ENCODE peak calls at places on chromosome 17, in ten cellular contexts. O, M, R, Z, N, P, F, D, T and Y are unnamed samples.

GRCh38 chr17:164536-165235 is 16.8 kb downstream of the DOC2B start:
- DNase-seq in O (peak; percentile 25), M (peak; percentile 78), R (no peak), Z (no peak), N (no peak), P (no peak), F (no peak), D (no peak), T (no peak), Y (peak; percentile 22)

GRCh38 chr17:51044964-51045363 is 75.7 kb downstream of the SPAG9 start:
- DNase-seq in O (no peak), M (no peak), R (no peak), Z (no peak), N (no peak), P (no peak), F (no peak), D (no peak), T (no peak), Y (no peak)

GRCh38 chr17:56992364-56992763 is 14.4 kb downstream of the SCPEP1 start:
- DNase-seq in O (no peak), M (no peak), R (no peak), Z (no peak), N (no peak), P (no peak), F (no peak), D (no peak), T (no peak), Y (no peak)

GRCh38 chr17:81399481-81400153 is 4.4 kb downstream of the BAHCC1 start:
- DNase-seq in O (no peak), M (no peak), R (no peak), Z (no peak), N (peak; percentile 48), P (no peak), F (no peak), D (no peak), T (no peak), Y (peak; percentile 13)

GRCh38 chr17:44304651-44305050 is 3.8 kb upstream of the RUNDC3A start:
- DNase-seq in O (no peak), M (no peak), R (no peak), Z (no peak), N (no peak), P (no peak), F (no peak), D (no peak), T (no peak), Y (no peak)

GRCh38 chr17:69967910-69968411 is 107.1 kb upstream of the KCNJ16 start:
- DNase-seq in O (no peak), M (no peak), R (no peak), Z (no peak), N (no peak), P (no peak), F (no peak), D (no peak), T (no peak), Y (no peak)

GRCh38 chr17:17628388-17629008 is 37.0 kb upstream of the PEMT start:
- DNase-seq in O (peak; percentile 54), M (no peak), R (no peak), Z (peak; percentile 36), N (no peak), P (peak; percentile 8), F (no peak), D (peak; percentile 15), T (no peak), Y (peak; percentile 48)

GRCh38 chr17:79940381-79941087 is 95.1 kb downstream of the TBC1D16 start:
- DNase-seq in O (no peak), M (peak; percentile 26), R (peak; percentile 18), Z (no peak), N (peak; percentile 10), P (no peak), F (no peak), D (no peak), T (no peak), Y (no peak)

GRCh38 chr17:34579979-34580684 is 750 bp downstream of the TMEM132E start:
- DNase-seq in O (no peak), M (no peak), R (peak; percentile 36), Z (no peak), N (peak; percentile 41), P (no peak), F (no peak), D (no peak), T (no peak), Y (no peak)

GRCh38 chr17:34580685-34581445 is 1.5 kb downstream of the TMEM132E start:
- DNase-seq in O (no peak), M (no peak), R (no peak), Z (no peak), N (no peak), P (no peak), F (no peak), D (no peak), T (no peak), Y (no peak)

GRCh38 chr17:34579017-34579946 is at the start of gene TMEM132E:
- DNase-seq in O (peak; percentile 13), M (peak; percentile 72), R (peak; percentile 29), Z (no peak), N (peak; percentile 23), P (no peak), F (no peak), D (no peak), T (no peak), Y (no peak)

GRCh38 chr17:34578016-34578415 is 1.4 kb upstream of the TMEM132E start:
- DNase-seq in O (no peak), M (no peak), R (no peak), Z (no peak), N (no peak), P (no peak), F (no peak), D (no peak), T (no peak), Y (no peak)

DNA sequence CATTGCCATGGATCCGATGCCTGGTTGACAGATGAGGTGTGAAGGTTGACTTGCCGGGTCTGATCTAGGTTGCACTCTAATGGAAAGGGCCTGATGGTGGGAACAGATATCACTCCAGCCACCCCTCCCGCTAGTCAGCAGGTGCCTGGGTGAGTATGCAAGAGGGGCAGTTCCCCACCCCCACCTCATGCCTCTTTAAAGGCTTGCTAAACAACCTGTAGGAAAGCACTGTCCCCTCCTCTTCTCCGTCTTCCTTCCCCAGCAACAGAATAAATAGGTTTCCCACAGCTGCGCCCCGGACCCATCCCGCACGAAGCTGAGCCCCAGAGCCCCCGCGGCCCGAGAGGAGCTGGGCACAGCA is 746 bp upstream of the TMEM132E start:
- DNase-seq in O (no peak), M (no peak), R (no peak), Z (no peak), N (no peak), P (no peak), F (no peak), D (no peak), T (no peak), Y (no peak)
- H3K27me3 ChIP-seq in O (peaks cover 81% of the 10 kb centered on the region), M (no peaks in the 10 kb centered on the region), R (peaks cover 99% of the 10 kb centered on the region), Z (peaks cover 35% of the 10 kb centered on the region), N (peaks cover 20% of the 10 kb centered on the region), P (peaks cover 26% of the 10 kb centered on the region), F (peaks cover 22% of the 10 kb centered on the region), D (peaks cover 19% of the 10 kb centered on the region), T (peaks cover 10% of the 10 kb centered on the region), Y (peaks cover 42% of the 10 kb centered on the region)

GRCh38 chr17:59828478-59828760 is 64.3 kb downstream of the TUBD1 start:
- DNase-seq in O (no peak), M (no peak), R (no peak), Z (no peak), N (no peak), P (no peak), F (no peak), D (no peak), T (no peak), Y (no peak)

GRCh38 chr17:59827721-59828477 is 64.8 kb downstream of the TUBD1 start:
- DNase-seq in O (no peak), M (no peak), R (no peak), Z (no peak), N (no peak), P (no peak), F (no peak), D (no peak), T (no peak), Y (peak; percentile 30)

GRCh38 chr17:59825533-59826316 is 67.0 kb downstream of the TUBD1 start:
- DNase-seq in O (no peak), M (no peak), R (no peak), Z (no peak), N (no peak), P (no peak), F (no peak), D (no peak), T (no peak), Y (no peak)

GRCh38 chr17:59829217-59830006 is 63.3 kb downstream of the TUBD1 start:
- DNase-seq in O (no peak), M (no peak), R (no peak), Z (peak; percentile 54), N (no peak), P (peak; percentile 39), F (no peak), D (peak; percentile 100), T (no peak), Y (peak; percentile 36)

GRCh38 chr17:59826741-59827453 is 65.8 kb downstream of the TUBD1 start:
- DNase-seq in O (no peak), M (no peak), R (no peak), Z (no peak), N (no peak), P (no peak), F (no peak), D (no peak), T (no peak), Y (no peak)
- H3K4me1 ChIP-seq in O (peaks cover 36% of the 10 kb centered on the region), M (peaks cover 13% of the 10 kb centered on the region), R (peaks cover 28% of the 10 kb centered on the region), Z (peaks cover 55% of the 10 kb centered on the region), N (peaks cover 37% of the 10 kb centered on the region), P (peaks cover 62% of the 10 kb centered on the region), F (peaks cover 44% of the 10 kb centered on the region), D (peaks cover 64% of the 10 kb centered on the region), T (peaks cover 6% of the 10 kb centered on the region), Y (peaks cover 68% of the 10 kb centered on the region)

GRCh38 chr17:48611681-48612455 is 1.1 kb upstream of the HOXB7 start:
- DNase-seq in O (peak; percentile 59), M (no peak), R (no peak), Z (no peak), N (no peak), P (no peak), F (no peak), D (no peak), T (no peak), Y (no peak)

GRCh38 chr17:48608921-48609505 is 1.8 kb downstream of the HOXB7 start:
- DNase-seq in O (no peak), M (no peak), R (no peak), Z (no peak), N (no peak), P (no peak), F (no peak), D (no peak), T (no peak), Y (no peak)

GRCh38 chr17:48609754-48610281 is 999 bp downstream of the HOXB7 start:
- DNase-seq in O (no peak), M (no peak), R (no peak), Z (no peak), N (no peak), P (no peak), F (no peak), D (no peak), T (no peak), Y (no peak)

GRCh38 chr17:48611213-48611612 is 396 bp upstream of the HOXB7 start:
- DNase-seq in O (no peak), M (no peak), R (no peak), Z (no peak), N (peak; percentile 30), P (no peak), F (no peak), D (no peak), T (no peak), Y (no peak)

GRCh38 chr17:48610282-48611211 is at the start of gene HOXB7:
- DNase-seq in O (peak; percentile 88), M (no peak), R (peak; percentile 57), Z (peak; percentile 41), N (peak; percentile 83), P (peak; percentile 58), F (no peak), D (no peak), T (peak; percentile 86), Y (peak; percentile 50)
- H3K4me3 ChIP-seq in O (peak within 1 kb of the TSS; percentile 62), M (peak within 1 kb of the TSS; percentile 39), R (peak within 1 kb of the TSS; percentile 50), Z (peak within 1 kb of the TSS; percentile 90), N (peak within 1 kb of the TSS; percentile 77), P (peak within 1 kb of the TSS; percentile 90), F (peak within 1 kb of the TSS; percentile 38), D (peak within 1 kb of the TSS; percentile 86), T (peak within 1 kb of the TSS; percentile 69), Y (peak within 1 kb of the TSS; percentile 64)

GRCh38 chr17:74641224-74641948 is 17.8 kb upstream of the CD300E start:
- DNase-seq in O (no peak), M (no peak), R (no peak), Z (no peak), N (no peak), P (no peak), F (no peak), D (peak; percentile 44), T (no peak), Y (no peak)

GRCh38 chr17:74642995-74643394 is 19.5 kb upstream of the CD300E start:
- DNase-seq in O (no peak), M (no peak), R (no peak), Z (no peak), N (no peak), P (no peak), F (no peak), D (no peak), T (no peak), Y (no peak)

GRCh38 chr17:74642556-74642955 is 19.0 kb upstream of the CD300E start:
- DNase-seq in O (no peak), M (no peak), R (no peak), Z (no peak), N (no peak), P (no peak), F (no peak), D (no peak), T (no peak), Y (no peak)

GRCh38 chr17:74643826-74644225 is 20.3 kb upstream of the CD300E start:
- DNase-seq in O (no peak), M (no peak), R (no peak), Z (no peak), N (no peak), P (no peak), F (no peak), D (no peak), T (no peak), Y (no peak)

GRCh38 chr17:74641949-74642298 is 18.4 kb upstream of the CD300E start:
- DNase-seq in O (no peak), M (no peak), R (no peak), Z (no peak), N (no peak), P (no peak), F (no peak), D (no peak), T (no peak), Y (no peak)
- H3K27me3 ChIP-seq in O (peaks cover 25% of the 10 kb centered on the region), M (no peaks in the 10 kb centered on the region), R (peaks cover 71% of the 10 kb centered on the region), Z (peaks cover 6% of the 10 kb centered on the region), N (no peaks in the 10 kb centered on the region), P (peaks cover 16% of the 10 kb centered on the region), F (no peaks in the 10 kb centered on the region), D (no peaks in the 10 kb centered on the region), T (no peaks in the 10 kb centered on the region), Y (no peaks in the 10 kb centered on the region)